ENCODE peak calls at places on chromosomes 6 and 20, in ten cellular contexts. R, X, B, O, J, K, A, Q, S and U are unnamed samples. For H3K4me1 and H3K36me3, the result is how much of the 10 kb centered on the place peaks cover.

GRCh38 chr6:156068870-156069269 is 613.2 kb upstream of the NOX3 start:
- DNase-seq in R (no peak), X (no peak), B (no peak), O (no peak), J (no peak), K (no peak), A (no peak), Q (no peak), S (no peak), U (no peak)

GRCh38 chr6:36776167-36776566 is 63.1 kb downstream of the CPNE5 start:
- DNase-seq in R (no peak), X (no peak), B (no peak), O (no peak), J (no peak), K (no peak), A (no peak), Q (no peak), S (no peak), U (no peak)

GRCh38 chr6:122495612-122496011 is 24.0 kb upstream of the SERINC1 start:
- DNase-seq in R (no peak), X (no peak), B (no peak), O (no peak), J (no peak), K (no peak), A (no peak), Q (no peak), S (no peak), U (no peak)

GRCh38 chr20:4041748-4042411 is 26.5 kb upstream of the RNF24 start:
- DNase-seq in R (peak), X (no peak), B (no peak), O (peak), J (peak), K (no peak), A (no peak), Q (peak), S (peak), U (no peak)

GRCh38 chr6:33080127-33081089 is 4.6 kb downstream of the HLA-DPB1 start:
- DNase-seq in R (peak), X (peak), B (peak), O (peak), J (peak), K (peak), A (peak), Q (no peak), S (peak), U (peak)

GRCh38 chr6:46925563-46926253 is 4.0 kb upstream of the ADGRF5 start:
- DNase-seq in R (peak), X (no peak), B (peak), O (peak), J (peak), K (no peak), A (no peak), Q (peak), S (peak), U (no peak)

GRCh38 chr20:7650481-7650880 is 289.8 kb downstream of the HAO1 start:
- DNase-seq in R (no peak), X (no peak), B (peak), O (no peak), J (no peak), K (no peak), A (no peak), Q (no peak), S (no peak), U (peak)

GRCh38 chr6:170206317-170206621 is 84.6 kb downstream of the DLL1 start:
- DNase-seq in R (no peak), X (no peak), B (peak), O (no peak), J (peak), K (no peak), A (peak), Q (peak), S (no peak), U (no peak)

GRCh38 chr20:58555078-58555765 is 40.0 kb upstream of the APCDD1L start:
- DNase-seq in R (no peak), X (no peak), B (no peak), O (peak), J (peak), K (no peak), A (no peak), Q (no peak), S (no peak), U (no peak)

GRCh38 chr6:166355552-166355951 is 13.2 kb upstream of the SFT2D1 start:
- DNase-seq in R (no peak), X (no peak), B (no peak), O (no peak), J (no peak), K (no peak), A (no peak), Q (no peak), S (no peak), U (no peak)
- H3K4me1 ChIP-seq in R (under half), X (under half), B (under half), O (under half), J (under half), K (under half), A (under half), Q (under half), S (under half), U (under half)

GRCh38 chr6:10531513-10531912 is 10.4 kb downstream of the GCNT2 start:
- DNase-seq in R (no peak), X (no peak), B (no peak), O (no peak), J (no peak), K (no peak), A (no peak), Q (no peak), S (no peak), U (no peak)
- TF ChIP-seq POLR2A in R (no peak), X (no peak), B (no peak), O (no peak), J (no peak), K (no peak), A (no peak), Q (no peak), S (no peak), U (no peak)

GRCh38 chr20:11140359-11140758 is 466.6 kb upstream of the JAG1 start:
- DNase-seq in R (no peak), X (no peak), B (no peak), O (peak), J (no peak), K (no peak), A (no peak), Q (no peak), S (no peak), U (no peak)

GRCh38 chr20:11143481-11143880 is 469.7 kb upstream of the JAG1 start:
- DNase-seq in R (no peak), X (no peak), B (no peak), O (peak), J (no peak), K (no peak), A (no peak), Q (no peak), S (no peak), U (no peak)

GRCh38 chr20:11144114-11144513 is 470.3 kb upstream of the JAG1 start:
- DNase-seq in R (no peak), X (no peak), B (no peak), O (peak), J (no peak), K (no peak), A (no peak), Q (no peak), S (no peak), U (no peak)
- H3K36me3 ChIP-seq in R (under half), X (under half), B (under half), O (under half), J (under half), K (under half), A (under half), Q (under half), S (under half), U (under half)

GRCh38 chr6:99608886-99609482 is 2.4 kb downstream of the PRDM13 start:
- DNase-seq in R (no peak), X (no peak), B (no peak), O (no peak), J (no peak), K (no peak), A (no peak), Q (no peak), S (no peak), U (no peak)

GRCh38 chr6:99613398-99613704 is 6.7 kb downstream of the PRDM13 start:
- DNase-seq in R (no peak), X (no peak), B (no peak), O (peak), J (no peak), K (no peak), A (peak), Q (no peak), S (no peak), U (no peak)

GRCh38 chr6:99609839-99610489 is 3.3 kb downstream of the PRDM13 start:
- DNase-seq in R (no peak), X (no peak), B (no peak), O (no peak), J (no peak), K (no peak), A (no peak), Q (no peak), S (no peak), U (no peak)

GRCh38 chr6:99612551-99613397 is 6.1 kb downstream of the PRDM13 start:
- DNase-seq in R (no peak), X (no peak), B (no peak), O (no peak), J (no peak), K (no peak), A (no peak), Q (no peak), S (no peak), U (no peak)

DNA sequence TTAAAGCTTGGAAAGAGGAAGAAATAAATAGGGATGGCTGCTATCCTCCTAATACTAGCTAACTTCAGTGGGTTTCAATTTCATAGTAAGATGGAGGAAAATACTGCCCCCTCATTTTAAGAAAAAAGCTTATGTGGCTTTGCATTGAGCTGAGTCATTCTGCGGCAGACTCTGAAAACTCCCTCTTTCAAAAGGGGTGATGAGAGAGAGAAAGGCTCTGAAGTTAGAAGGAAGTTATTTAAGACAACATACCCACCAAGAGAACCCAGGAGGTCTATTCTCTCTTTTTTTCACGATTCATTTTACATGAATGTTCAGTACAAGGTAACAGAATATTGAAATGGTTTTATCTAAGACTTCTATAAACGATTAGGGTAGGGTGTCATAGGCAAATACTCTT is 4.5 kb downstream of the PRDM13 start:
- DNase-seq in R (no peak), X (no peak), B (no peak), O (peak), J (no peak), K (no peak), A (no peak), Q (no peak), S (no peak), U (no peak)
- H3K4me1 ChIP-seq in R (under half), X (under half), B (under half), O (under half), J (under half), K (under half), A (under half), Q (under half), S (under half), U (under half)

DNA sequence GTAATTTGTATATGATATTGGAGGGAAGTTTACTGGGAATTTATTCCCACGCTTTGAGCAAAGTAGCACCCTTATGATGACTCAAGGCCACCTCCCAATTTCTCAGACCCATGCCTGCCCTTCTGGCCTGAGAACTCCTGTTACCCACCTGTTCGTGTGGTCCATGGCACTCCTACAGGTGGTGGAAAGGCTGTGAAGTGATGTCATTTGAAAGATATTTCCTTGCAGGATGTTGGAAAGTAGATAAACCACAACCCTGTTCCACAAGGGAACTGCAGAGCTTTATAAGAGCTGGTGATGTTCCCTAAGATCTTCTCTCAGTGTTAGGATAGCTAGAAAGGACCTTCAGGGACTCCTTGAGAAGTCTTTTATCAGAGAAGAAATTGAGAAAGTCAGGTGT is 70.5 kb downstream of the ADGRG6 start:
- DNase-seq in R (no peak), X (no peak), B (no peak), O (peak), J (no peak), K (no peak), A (no peak), Q (no peak), S (no peak), U (no peak)
- TF ChIP-seq POLR2A in R (no peak), X (no peak), B (no peak), O (no peak), J (no peak), K (no peak), A (no peak), Q (no peak), S (no peak), U (no peak)

GRCh38 chr20:63204362-63204761 is 11.6 kb downstream of the YTHDF1 start:
- DNase-seq in R (no peak), X (no peak), B (no peak), O (no peak), J (no peak), K (no peak), A (no peak), Q (no peak), S (no peak), U (no peak)

GRCh38 chr20:63202811-63203526 is 13.0 kb downstream of the YTHDF1 start:
- DNase-seq in R (no peak), X (no peak), B (no peak), O (no peak), J (no peak), K (no peak), A (no peak), Q (no peak), S (no peak), U (no peak)

GRCh38 chr20:63208346-63208924 is 7.5 kb downstream of the YTHDF1 start:
- DNase-seq in R (no peak), X (no peak), B (no peak), O (no peak), J (no peak), K (no peak), A (no peak), Q (no peak), S (no peak), U (no peak)

GRCh38 chr20:63206878-63207277 is 9.1 kb downstream of the YTHDF1 start:
- DNase-seq in R (no peak), X (no peak), B (no peak), O (peak), J (peak), K (no peak), A (no peak), Q (no peak), S (no peak), U (no peak)

GRCh38 chr20:63205896-63206295 is 10.0 kb downstream of the YTHDF1 start:
- DNase-seq in R (no peak), X (no peak), B (no peak), O (no peak), J (no peak), K (no peak), A (no peak), Q (no peak), S (no peak), U (no peak)
- H3K36me3 ChIP-seq in R (under half), X (under half), B (under half), O (half or more), J (under half), K (under half), A (half or more), Q (half or more), S (under half), U (half or more)

GRCh38 chr6:163460307-163460782 is 45.8 kb downstream of the QKI start:
- DNase-seq in R (no peak), X (no peak), B (no peak), O (peak), J (no peak), K (no peak), A (no peak), Q (no peak), S (no peak), U (no peak)
- H3K4me1 ChIP-seq in R (under half), X (under half), B (under half), O (under half), J (half or more), K (under half), A (under half), Q (half or more), S (under half), U (half or more)

GRCh38 chr20:13984211-13984610 is 6.2 kb downstream of the SEL1L2 start:
- DNase-seq in R (no peak), X (no peak), B (no peak), O (no peak), J (no peak), K (no peak), A (no peak), Q (no peak), S (no peak), U (no peak)
- TF ChIP-seq POLR2A in R (no peak), X (no peak), B (no peak), O (no peak), J (no peak), K (no peak), A (no peak), Q (no peak), S (no peak), U (no peak)